ENCODE peak calls at places on chromosomes 16 and 17, in five cellular contexts. V, H, P, N and F are unnamed samples. For H3K4me1, the result is how much of the 10 kb centered on the place peaks cover.

GRCh38 chr16:17038415-17038814 is 432.3 kb downstream of the XYLT1 start:
- DNase-seq in V (no peak), H (no peak), P (no peak), N (no peak), F (no peak)

GRCh38 chr16:75198135-75198600 is 8.8 kb downstream of the CTRB2 start:
- DNase-seq in V (no peak), H (no peak), P (no peak), N (peak), F (no peak)

GRCh38 chr17:12107905-12108304 is 87.2 kb downstream of the MAP2K4 start:
- DNase-seq in V (no peak), H (peak), P (no peak), N (no peak), F (no peak)

GRCh38 chr17:65290041-65290440 is 152.9 kb downstream of the RGS9 start:
- DNase-seq in V (no peak), H (peak), P (no peak), N (no peak), F (no peak)

GRCh38 chr16:23924138-23924537 is 88.4 kb downstream of the PRKCB start:
- DNase-seq in V (no peak), H (no peak), P (no peak), N (no peak), F (no peak)

GRCh38 chr17:70535986-70536385 is 366.7 kb downstream of the KCNJ2 start:
- DNase-seq in V (no peak), H (no peak), P (no peak), N (no peak), F (no peak)

GRCh38 chr16:9061358-9061813 is 30.1 kb upstream of the HAPSTR1 start:
- DNase-seq in V (peak), H (no peak), P (no peak), N (no peak), F (no peak)

GRCh38 chr17:71631483-71631882 is 489.3 kb upstream of the SOX9 start:
- DNase-seq in V (no peak), H (no peak), P (peak), N (no peak), F (no peak)

GRCh38 chr17:75400326-75400939 is 5.0 kb downstream of the GRB2 start:
- DNase-seq in V (no peak), H (no peak), P (no peak), N (no peak), F (no peak)

GRCh38 chr16:12874135-12874534 is 27.3 kb upstream of the SHISA9 start:
- DNase-seq in V (no peak), H (peak), P (no peak), N (no peak), F (no peak)

GRCh38 chr17:40981115-40981514 is 3.0 kb downstream of the KRT40 start:
- DNase-seq in V (no peak), H (no peak), P (no peak), N (no peak), F (no peak)

GRCh38 chr16:11175850-11176341 is 80.1 kb downstream of the SOCS1 start:
- DNase-seq in V (no peak), H (no peak), P (no peak), N (no peak), F (no peak)

GRCh38 chr17:1221209-1221608 is 41.4 kb upstream of the ABR start:
- DNase-seq in V (no peak), H (no peak), P (no peak), N (no peak), F (no peak)

GRCh38 chr16:57477531-57478202 is 8.6 kb downstream of the DOK4 start:
- DNase-seq in V (no peak), H (no peak), P (no peak), N (no peak), F (no peak)

GRCh38 chr16:69566437-69567030 is 768 bp downstream of the NFAT5 start:
- DNase-seq in V (peak), H (peak), P (no peak), N (peak), F (no peak)
- TF ChIP-seq POLR2A in V (no peak), H (no peak), P (no peak), N (no peak), F (no peak)

GRCh38 chr16:14576532-14576931 is 53.5 kb downstream of the PARN start:
- DNase-seq in V (no peak), H (no peak), P (no peak), N (no peak), F (no peak)

GRCh38 chr16:14579266-14579665 is 50.8 kb downstream of the PARN start:
- DNase-seq in V (no peak), H (peak), P (no peak), N (peak), F (no peak)

GRCh38 chr16:14572535-14572934 is 57.5 kb downstream of the PARN start:
- DNase-seq in V (no peak), H (no peak), P (no peak), N (no peak), F (no peak)

DNA sequence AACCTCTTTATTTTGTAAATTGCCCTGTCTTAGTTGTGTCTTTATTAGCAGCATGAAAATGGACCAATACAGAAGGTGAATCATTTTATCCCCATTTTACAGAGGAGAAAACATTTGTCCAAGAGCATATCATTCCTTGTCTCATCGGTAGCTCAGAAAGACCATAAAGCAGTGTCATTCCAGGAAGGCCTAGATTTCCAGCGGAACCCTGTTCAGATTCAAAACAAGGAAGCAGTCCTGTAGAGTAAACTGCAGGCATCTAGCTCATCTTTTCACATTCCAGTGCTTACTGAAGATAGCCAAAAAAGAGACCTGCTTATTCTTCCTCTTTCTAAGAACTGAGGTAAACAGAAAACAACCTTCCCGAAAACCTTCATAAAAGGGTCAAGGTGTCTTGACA is 54.0 kb downstream of the PARN start:
- DNase-seq in V (no peak), H (no peak), P (no peak), N (no peak), F (no peak)
- H3K4me1 ChIP-seq in V (under half), H (under half), P (under half), N (under half), F (under half)

DNA sequence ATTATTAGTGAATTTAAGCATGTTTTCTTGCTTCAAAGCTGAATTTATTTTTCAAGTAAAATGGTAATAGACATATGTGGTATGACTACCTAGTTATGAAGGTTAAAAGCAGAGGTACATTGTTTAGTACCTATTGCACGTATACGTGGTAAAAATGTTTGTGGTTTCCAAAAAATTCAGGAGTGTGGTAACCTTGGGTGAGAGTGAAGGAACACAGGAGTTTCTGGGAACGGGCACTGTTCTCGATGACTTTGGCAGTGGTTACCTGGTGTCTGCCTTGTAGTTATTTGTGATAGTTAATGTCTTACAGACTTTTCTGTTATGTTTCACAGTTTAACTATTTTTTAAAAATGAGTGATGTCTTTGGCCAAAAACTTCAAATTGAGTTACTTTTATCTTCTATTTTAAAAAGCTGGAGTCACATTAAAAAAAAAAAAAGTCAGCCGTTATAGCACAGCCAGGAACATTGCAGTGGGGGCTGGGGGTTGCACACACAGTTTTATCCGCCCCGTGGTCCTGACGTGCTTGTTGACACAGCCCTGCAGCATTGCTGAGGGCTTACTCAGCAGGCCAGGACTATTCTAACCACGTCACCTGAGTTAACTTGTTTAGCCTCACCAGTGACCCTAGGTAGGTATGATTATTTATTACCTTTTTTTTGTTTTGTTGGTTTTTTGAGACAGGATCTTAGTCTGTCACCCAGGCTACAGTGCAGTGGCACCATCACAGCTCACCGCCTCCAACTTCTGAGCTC is 10.9 kb downstream of the JPT2 start:
- DNase-seq in V (no peak), H (no peak), P (peak), N (peak), F (no peak)
- TF ChIP-seq POLR2AphosphoS5 in V (no peak), H (no peak), P (no peak), N (no peak), F (no peak)

DNA sequence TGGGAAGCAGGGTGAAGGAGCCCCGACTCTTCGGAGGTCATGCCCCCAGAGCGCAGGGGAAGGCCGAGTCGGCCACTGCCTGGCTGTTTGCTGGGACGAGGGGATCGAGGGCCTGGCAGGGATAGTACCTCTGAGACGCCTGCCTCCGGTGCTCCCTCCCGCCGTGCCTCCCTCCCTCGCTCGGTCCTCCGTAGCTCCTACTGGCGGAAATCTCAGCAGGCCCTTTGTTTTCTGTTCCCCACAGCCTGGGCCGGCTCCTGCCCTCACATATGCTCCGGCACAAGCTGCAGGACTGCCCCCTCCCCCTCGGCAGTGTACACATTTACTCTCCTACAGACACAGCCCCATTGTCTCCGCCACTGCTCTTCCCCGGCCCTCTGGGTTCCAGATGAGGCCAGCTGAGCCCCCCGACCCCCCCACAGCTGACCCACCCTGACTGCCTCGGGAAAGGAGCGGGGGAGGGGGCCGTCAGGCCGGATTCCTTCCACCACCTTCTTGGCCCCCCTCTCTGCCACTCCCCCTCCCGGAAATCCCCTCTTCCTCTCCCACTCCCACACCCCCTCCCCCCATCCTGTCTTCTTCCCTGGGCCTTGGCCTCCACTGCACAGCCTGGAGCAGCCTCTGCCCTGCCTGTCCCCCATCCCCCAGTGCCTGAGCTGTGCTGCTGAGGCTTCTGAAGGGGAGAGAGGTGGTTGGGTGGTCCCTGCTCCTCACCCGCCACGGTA is 1.4 kb downstream of the TRAF4 start:
- DNase-seq in V (peak), H (peak), P (no peak), N (peak), F (no peak)
- TF ChIP-seq POLR2A in V (no peak), H (peak), P (no peak), N (no peak), F (no peak)

GRCh38 chr17:15250459-15250858 is 14.7 kb downstream of the PMP22 start:
- DNase-seq in V (no peak), H (no peak), P (no peak), N (no peak), F (peak)
- H3K4me1 ChIP-seq in V (under half), H (under half), P (under half), N (half or more), F (half or more)

GRCh38 chr17:45232514-45233422 is 11.1 kb downstream of the FMNL1 start:
- DNase-seq in V (no peak), H (no peak), P (no peak), N (no peak), F (no peak)
- TF ChIP-seq POLR2AphosphoS5 in V (no peak), H (no peak), P (no peak), N (no peak), F (no peak)

GRCh38 chr16:70432304-70432799 is 6.5 kb downstream of the ST3GAL2 start:
- DNase-seq in V (no peak), H (no peak), P (no peak), N (no peak), F (no peak)
- TF ChIP-seq POLR2A in V (no peak), H (no peak), P (no peak), N (no peak), F (no peak)

GRCh38 chr17:78130080-78130438 is 512 bp upstream of the TMC8 start:
- DNase-seq in V (no peak), H (no peak), P (no peak), N (no peak), F (no peak)

GRCh38 chr17:78127888-78128615 is 503 bp downstream of the TMC6 start:
- DNase-seq in V (no peak), H (no peak), P (no peak), N (peak), F (no peak)

GRCh38 chr17:78127240-78127887 is 1.2 kb downstream of the TMC6 start:
- DNase-seq in V (peak), H (no peak), P (no peak), N (peak), F (no peak)

GRCh38 chr17:78129385-78130079 is 977 bp upstream of the TMC6 start:
- DNase-seq in V (no peak), H (no peak), P (no peak), N (no peak), F (no peak)

GRCh38 chr17:78128616-78129384 is at the start of gene TMC6:
- DNase-seq in V (peak), H (peak), P (peak), N (peak), F (no peak)
- H3K4me1 ChIP-seq in V (under half), H (under half), P (half or more), N (half or more), F (half or more)

GRCh38 chr17:7403043-7403901 is 625 bp downstream of the TMEM256 start:
- DNase-seq in V (no peak), H (no peak), P (peak), N (peak), F (peak)
- TF ChIP-seq POLR2AphosphoS5 in V (no peak), H (no peak), P (no peak), N (no peak), F (no peak)